ENCODE peak calls at places on chromosomes 7 and 10, in nine cellular contexts. S, V, F, Z, O, I, M, Q and T are unnamed samples.

GRCh38 chr7:112069879-112070321 is 136.3 kb downstream of the DOCK4 start:
- DNase-seq in O (no peak), V (no peak), I (no peak), M (no peak), F (peak), Z (no peak), Q (no peak), S (no peak), T (peak)

GRCh38 chr7:131524116-131524515 is 32.3 kb downstream of the PODXL start:
- DNase-seq in M (no peak), Q (no peak), O (no peak), F (no peak), I (no peak), S (no peak), V (no peak), Z (no peak), T (no peak)

GRCh38 chr10:113846036-113846435 is 7.8 kb downstream of the DCLRE1A start:
- DNase-seq in F (no peak), O (no peak), S (no peak), Z (no peak), I (no peak), M (no peak), Q (no peak), V (no peak), T (no peak)

GRCh38 chr7:49530481-49530880 is 243.0 kb upstream of the VWC2 start:
- DNase-seq in V (no peak), M (no peak), F (no peak), Q (no peak), Z (no peak), O (no peak), I (no peak), S (no peak), T (no peak)

GRCh38 chr10:114375082-114375481 is 29.2 kb downstream of the AFAP1L2 start:
- DNase-seq in I (no peak), S (no peak), M (no peak), V (no peak), Q (no peak), O (no peak), F (peak), Z (no peak), T (no peak)

GRCh38 chr10:50470345-50470744 is 153.4 kb downstream of the SGMS1 start:
- DNase-seq in I (no peak), S (no peak), Z (no peak), M (no peak), V (no peak), F (no peak), Q (no peak), O (no peak), T (no peak)

GRCh38 chr7:16604054-16604453 is 41.5 kb downstream of the ANKMY2 start:
- DNase-seq in Q (no peak), O (no peak), S (no peak), F (peak), V (no peak), Z (no peak), I (no peak), M (no peak), T (no peak)

GRCh38 chr10:125538947-125539649 is 143.9 kb downstream of the TEX36 start:
- DNase-seq in Q (no peak), I (no peak), F (no peak), Z (no peak), S (no peak), O (peak), V (peak), M (no peak), T (no peak)

GRCh38 chr10:102431452-102432124 is 786 bp downstream of the CUEDC2 start:
- DNase-seq in V (peak), O (no peak), Z (no peak), I (no peak), S (no peak), Q (no peak), F (peak), M (no peak), T (no peak)

GRCh38 chr10:36021096-36021495 is 379.0 kb upstream of the FZD8 start:
- DNase-seq in F (no peak), Q (no peak), M (no peak), I (no peak), V (no peak), O (no peak), Z (no peak), S (no peak), T (no peak)

GRCh38 chr7:23544913-23545354 is 13.2 kb upstream of the TRA2A start:
- DNase-seq in M (no peak), Q (no peak), F (peak), Z (no peak), I (no peak), O (peak), V (no peak), S (no peak), T (peak)

GRCh38 chr10:98664329-98665042 is 217.8 kb upstream of the HPS1 start:
- DNase-seq in F (peak), S (no peak), I (no peak), M (no peak), Q (peak), O (no peak), Z (no peak), V (no peak), T (peak)

GRCh38 chr10:77710759-77711682 is 73.4 kb upstream of the KCNMA1 start:
- DNase-seq in V (peak), S (peak), F (peak), O (no peak), I (peak), Q (peak), M (no peak), Z (peak), T (peak)

GRCh38 chr10:78618050-78618449 is 450.7 kb upstream of the ZMIZ1 start:
- DNase-seq in F (no peak), Z (no peak), M (no peak), Q (no peak), I (no peak), O (no peak), V (no peak), S (no peak), T (no peak)

GRCh38 chr7:30476401-30477145 is 2.0 kb downstream of the NOD1 start:
- DNase-seq in O (peak), I (no peak), V (peak), Z (no peak), S (no peak), Q (no peak), M (no peak), F (no peak), T (no peak)

GRCh38 chr10:130243015-130243414 is 106.8 kb downstream of the GLRX3 start:
- DNase-seq in V (no peak), O (no peak), I (no peak), M (no peak), Q (no peak), S (no peak), F (no peak), Z (no peak), T (no peak)

GRCh38 chr7:91913612-91914011 is 27.1 kb upstream of the AKAP9 start:
- DNase-seq in Q (no peak), Z (no peak), F (peak), I (no peak), S (no peak), V (no peak), M (no peak), O (no peak), T (no peak)

GRCh38 chr10:18472977-18473376 is 178.4 kb downstream of the NSUN6 start:
- DNase-seq in M (no peak), S (no peak), V (no peak), I (no peak), Z (no peak), O (no peak), F (no peak), Q (no peak), T (no peak)

GRCh38 chr7:47779341-47779771 is 168.9 kb downstream of the PKD1L1 start:
- DNase-seq in Z (no peak), M (no peak), Q (no peak), O (no peak), V (no peak), F (no peak), S (no peak), I (no peak), T (no peak)

GRCh38 chr7:28479507-28479947 is 67.2 kb downstream of the CREB5 start:
- DNase-seq in M (no peak), O (no peak), V (no peak), Z (no peak), F (no peak), I (no peak), Q (no peak), S (no peak), T (no peak)

GRCh38 chr10:74718208-74718607 is 108.2 kb upstream of the KAT6B start:
- DNase-seq in S (no peak), O (no peak), F (no peak), M (no peak), Q (no peak), Z (no peak), I (no peak), V (no peak), T (no peak)

GRCh38 chr10:73577788-73578187 is 13.4 kb downstream of the USP54 start:
- DNase-seq in I (peak), Z (no peak), O (no peak), V (no peak), Q (no peak), F (no peak), S (no peak), M (no peak), T (no peak)